ENCODE peak calls at places on chromosome 16, in eight cellular contexts. One of them, this sample, is unnamed.
A peak's percentile ranks its signal among the peaks of the same experiment; 100 is the strongest.

GRCh38 chr16:56107944-56108583 is 83.2 kb upstream of the GNAO1 start:
- DNase-seq in nucleus accumbens: peak; percentile 10
- DNase-seq in T-helper 1 cell: no peak
- DNase-seq in KBM-7: no peak
- DNase-seq in naive thymus-derived CD4-positive, alpha-beta T cell: no peak
- DNase-seq in activated CD4-positive, alpha-beta T cell treated with anti-CD3 and anti-CD28 coated beads, Interleukin-2, amount 10 ng/mL, durations not matched to agents 7 days and 5 days: no peak
- DNase-seq in NCI-H82: no peak
- DNase-seq in ascending aorta: no peak
- DNase-seq in this sample: no peak

GRCh38 chr16:4947722-4948503 is 10.2 kb upstream of the SEC14L5 start:
- DNase-seq in T-helper 1 cell: no peak
- DNase-seq in ascending aorta: no peak
- DNase-seq in KBM-7: peak; percentile 82
- DNase-seq in nucleus accumbens: no peak
- DNase-seq in activated CD4-positive, alpha-beta T cell treated with anti-CD3 and anti-CD28 coated beads, Interleukin-2, amount 10 ng/mL, durations not matched to agents 7 days and 5 days: no peak
- DNase-seq in NCI-H82: peak; percentile 88
- DNase-seq in naive thymus-derived CD4-positive, alpha-beta T cell: no peak
- DNase-seq in this sample: no peak

GRCh38 chr16:57184890-57185445 is 871 bp downstream of the PSME3IP1 start:
- DNase-seq in T-helper 1 cell: no peak
- DNase-seq in KBM-7: no peak
- DNase-seq in naive thymus-derived CD4-positive, alpha-beta T cell: no peak
- DNase-seq in nucleus accumbens: no peak
- DNase-seq in activated CD4-positive, alpha-beta T cell treated with anti-CD3 and anti-CD28 coated beads, Interleukin-2, amount 10 ng/mL, durations not matched to agents 7 days and 5 days: no peak
- DNase-seq in ascending aorta: no peak
- DNase-seq in NCI-H82: peak; percentile 25
- DNase-seq in this sample: no peak

GRCh38 chr16:86609115-86609514 is 30.8 kb downstream of the FOXL1 start:
- DNase-seq in T-helper 1 cell: no peak
- DNase-seq in NCI-H82: no peak
- DNase-seq in ascending aorta: no peak
- DNase-seq in naive thymus-derived CD4-positive, alpha-beta T cell: no peak
- DNase-seq in nucleus accumbens: no peak
- DNase-seq in activated CD4-positive, alpha-beta T cell treated with anti-CD3 and anti-CD28 coated beads, Interleukin-2, amount 10 ng/mL, durations not matched to agents 7 days and 5 days: no peak
- DNase-seq in KBM-7: no peak
- DNase-seq in this sample: no peak

GRCh38 chr16:84507011-84507982 is 2.8 kb upstream of the MEAK7 start:
- DNase-seq in NCI-H82: no peak
- DNase-seq in ascending aorta: no peak
- DNase-seq in KBM-7: peak; percentile 73
- DNase-seq in activated CD4-positive, alpha-beta T cell treated with anti-CD3 and anti-CD28 coated beads, Interleukin-2, amount 10 ng/mL, durations not matched to agents 7 days and 5 days: peak; percentile 40
- DNase-seq in nucleus accumbens: no peak
- DNase-seq in naive thymus-derived CD4-positive, alpha-beta T cell: no peak
- DNase-seq in T-helper 1 cell: no peak
- DNase-seq in this sample: no peak

GRCh38 chr16:60107467-60107866 is 1373.4 kb upstream of the GOT2 start:
- DNase-seq in NCI-H82: no peak
- DNase-seq in naive thymus-derived CD4-positive, alpha-beta T cell: no peak
- DNase-seq in T-helper 1 cell: no peak
- DNase-seq in KBM-7: peak; percentile 95
- DNase-seq in nucleus accumbens: no peak
- DNase-seq in activated CD4-positive, alpha-beta T cell treated with anti-CD3 and anti-CD28 coated beads, Interleukin-2, amount 10 ng/mL, durations not matched to agents 7 days and 5 days: no peak
- DNase-seq in ascending aorta: no peak
- DNase-seq in this sample: no peak

GRCh38 chr16:17266606-17267313 is 204.0 kb downstream of the XYLT1 start:
- DNase-seq in KBM-7: no peak
- DNase-seq in NCI-H82: no peak
- DNase-seq in nucleus accumbens: peak; percentile 44
- DNase-seq in naive thymus-derived CD4-positive, alpha-beta T cell: no peak
- DNase-seq in activated CD4-positive, alpha-beta T cell treated with anti-CD3 and anti-CD28 coated beads, Interleukin-2, amount 10 ng/mL, durations not matched to agents 7 days and 5 days: no peak
- DNase-seq in ascending aorta: no peak
- DNase-seq in T-helper 1 cell: no peak
- DNase-seq in this sample: no peak

GRCh38 chr16:57329718-57330327 is 28.8 kb upstream of the CCL22 start:
- DNase-seq in T-helper 1 cell: no peak
- DNase-seq in naive thymus-derived CD4-positive, alpha-beta T cell: no peak
- DNase-seq in NCI-H82: no peak
- DNase-seq in KBM-7: no peak
- DNase-seq in activated CD4-positive, alpha-beta T cell treated with anti-CD3 and anti-CD28 coated beads, Interleukin-2, amount 10 ng/mL, durations not matched to agents 7 days and 5 days: no peak
- DNase-seq in nucleus accumbens: no peak
- DNase-seq in ascending aorta: no peak
- DNase-seq in this sample: no peak

GRCh38 chr16:24423332-24423731 is 116.0 kb upstream of the RBBP6 start:
- DNase-seq in NCI-H82: no peak
- DNase-seq in KBM-7: no peak
- DNase-seq in nucleus accumbens: no peak
- DNase-seq in naive thymus-derived CD4-positive, alpha-beta T cell: no peak
- DNase-seq in T-helper 1 cell: no peak
- DNase-seq in activated CD4-positive, alpha-beta T cell treated with anti-CD3 and anti-CD28 coated beads, Interleukin-2, amount 10 ng/mL, durations not matched to agents 7 days and 5 days: no peak
- DNase-seq in ascending aorta: no peak
- DNase-seq in this sample: no peak

GRCh38 chr16:79932564-79932963 is 332.0 kb upstream of the MAF start:
- DNase-seq in T-helper 1 cell: no peak
- DNase-seq in KBM-7: no peak
- DNase-seq in naive thymus-derived CD4-positive, alpha-beta T cell: no peak
- DNase-seq in nucleus accumbens: no peak
- DNase-seq in activated CD4-positive, alpha-beta T cell treated with anti-CD3 and anti-CD28 coated beads, Interleukin-2, amount 10 ng/mL, durations not matched to agents 7 days and 5 days: no peak
- DNase-seq in NCI-H82: no peak
- DNase-seq in ascending aorta: no peak
- DNase-seq in this sample: no peak